ENCODE peak calls at places on chromosomes 11 and 22, in seven cellular contexts. One of them, this sample, is unnamed.

GRCh38 chr11:111376453-111376871 is 2.6 kb downstream of the POU2AF1 start:
- DNase-seq in brain microvascular endothelial cell: no peak
- DNase-seq in cardiac fibroblast: no peak
- DNase-seq in pancreas: no peak
- DNase-seq in heart right ventricle: no peak
- DNase-seq in psoas muscle: no peak
- DNase-seq in epithelial cell of esophagus: peak
- DNase-seq in this sample: no peak

GRCh38 chr11:2666828-2667570 is 32.8 kb downstream of the KCNQ1OT1 start:
- DNase-seq in cardiac fibroblast: no peak
- DNase-seq in pancreas: peak
- DNase-seq in epithelial cell of esophagus: no peak
- DNase-seq in heart right ventricle: no peak
- DNase-seq in psoas muscle: no peak
- DNase-seq in brain microvascular endothelial cell: no peak
- DNase-seq in this sample: no peak

GRCh38 chr11:95138448-95138847 is 48.8 kb downstream of the ENDOD1 start:
- DNase-seq in cardiac fibroblast: no peak
- DNase-seq in heart right ventricle: no peak
- DNase-seq in epithelial cell of esophagus: peak
- DNase-seq in pancreas: no peak
- DNase-seq in psoas muscle: no peak
- DNase-seq in brain microvascular endothelial cell: no peak
- DNase-seq in this sample: peak

GRCh38 chr11:68266936-68267880 is 4.6 kb downstream of the C11orf24 start:
- DNase-seq in cardiac fibroblast: no peak
- DNase-seq in heart right ventricle: no peak
- DNase-seq in pancreas: no peak
- DNase-seq in brain microvascular endothelial cell: no peak
- DNase-seq in psoas muscle: no peak
- DNase-seq in epithelial cell of esophagus: no peak
- DNase-seq in this sample: peak

GRCh38 chr11:43923327-43924111 is 18.9 kb upstream of the C11orf96 start:
- DNase-seq in cardiac fibroblast: peak
- DNase-seq in brain microvascular endothelial cell: peak
- DNase-seq in epithelial cell of esophagus: peak
- DNase-seq in psoas muscle: peak
- DNase-seq in heart right ventricle: peak
- DNase-seq in pancreas: no peak
- DNase-seq in this sample: peak

GRCh38 chr11:62400760-62401159 is 18.1 kb upstream of the SCGB1A1 start:
- DNase-seq in psoas muscle: peak
- DNase-seq in epithelial cell of esophagus: no peak
- DNase-seq in heart right ventricle: peak
- DNase-seq in pancreas: peak
- DNase-seq in brain microvascular endothelial cell: peak
- DNase-seq in cardiac fibroblast: peak
- DNase-seq in this sample: peak

GRCh38 chr11:57741132-57742086 is at the start of gene SELENOH:
- DNase-seq in psoas muscle: peak
- DNase-seq in brain microvascular endothelial cell: peak
- DNase-seq in epithelial cell of esophagus: peak
- DNase-seq in cardiac fibroblast: peak
- DNase-seq in pancreas: peak
- DNase-seq in heart right ventricle: peak
- DNase-seq in this sample: peak

GRCh38 chr11:128865490-128865889 is 1.6 kb downstream of the KCNJ1 start:
- DNase-seq in pancreas: no peak
- DNase-seq in epithelial cell of esophagus: peak
- DNase-seq in brain microvascular endothelial cell: no peak
- DNase-seq in heart right ventricle: no peak
- DNase-seq in psoas muscle: no peak
- DNase-seq in cardiac fibroblast: no peak
- DNase-seq in this sample: no peak

GRCh38 chr22:49184736-49185135 is 642.9 kb downstream of the BRD1 start:
- DNase-seq in heart right ventricle: no peak
- DNase-seq in cardiac fibroblast: no peak
- DNase-seq in brain microvascular endothelial cell: no peak
- DNase-seq in psoas muscle: no peak
- DNase-seq in pancreas: no peak
- DNase-seq in epithelial cell of esophagus: no peak
- DNase-seq in this sample: no peak

GRCh38 chr11:126343051-126343450 is 12.4 kb upstream of the ST3GAL4 start:
- DNase-seq in brain microvascular endothelial cell: no peak
- DNase-seq in pancreas: no peak
- DNase-seq in heart right ventricle: no peak
- DNase-seq in epithelial cell of esophagus: no peak
- DNase-seq in psoas muscle: no peak
- DNase-seq in cardiac fibroblast: no peak
- DNase-seq in this sample: no peak

GRCh38 chr11:112745958-112746357 is 215.3 kb upstream of the NCAM1 start:
- DNase-seq in brain microvascular endothelial cell: no peak
- DNase-seq in heart right ventricle: no peak
- DNase-seq in pancreas: no peak
- DNase-seq in epithelial cell of esophagus: no peak
- DNase-seq in psoas muscle: no peak
- DNase-seq in cardiac fibroblast: no peak
- DNase-seq in this sample: no peak

GRCh38 chr11:3091846-3092602 is 34.8 kb upstream of the CARS1 start:
- DNase-seq in epithelial cell of esophagus: peak
- DNase-seq in psoas muscle: peak
- DNase-seq in cardiac fibroblast: peak
- DNase-seq in heart right ventricle: peak
- DNase-seq in brain microvascular endothelial cell: peak
- DNase-seq in pancreas: peak
- DNase-seq in this sample: peak

GRCh38 chr22:49062155-49063039 is 765.3 kb downstream of the BRD1 start:
- DNase-seq in psoas muscle: no peak
- DNase-seq in pancreas: peak
- DNase-seq in heart right ventricle: no peak
- DNase-seq in epithelial cell of esophagus: no peak
- DNase-seq in brain microvascular endothelial cell: no peak
- DNase-seq in cardiac fibroblast: no peak
- DNase-seq in this sample: no peak

GRCh38 chr22:49103314-49104052 is 724.2 kb downstream of the BRD1 start:
- DNase-seq in epithelial cell of esophagus: no peak
- DNase-seq in psoas muscle: no peak
- DNase-seq in heart right ventricle: no peak
- DNase-seq in cardiac fibroblast: no peak
- DNase-seq in brain microvascular endothelial cell: no peak
- DNase-seq in pancreas: no peak
- DNase-seq in this sample: no peak

GRCh38 chr22:27918351-27919221 is 470 bp downstream of the PITPNB start:
- DNase-seq in heart right ventricle: peak
- DNase-seq in psoas muscle: peak
- DNase-seq in cardiac fibroblast: peak
- DNase-seq in pancreas: peak
- DNase-seq in brain microvascular endothelial cell: peak
- DNase-seq in epithelial cell of esophagus: peak
- DNase-seq in this sample: peak

GRCh38 chr11:75288846-75289760 is 48.5 kb downstream of the TPBGL start:
- DNase-seq in heart right ventricle: no peak
- DNase-seq in brain microvascular endothelial cell: no peak
- DNase-seq in psoas muscle: no peak
- DNase-seq in cardiac fibroblast: no peak
- DNase-seq in pancreas: no peak
- DNase-seq in epithelial cell of esophagus: no peak
- DNase-seq in this sample: no peak

GRCh38 chr11:133928628-133929059 is 28.1 kb downstream of the IGSF9B start:
- DNase-seq in heart right ventricle: no peak
- DNase-seq in pancreas: no peak
- DNase-seq in cardiac fibroblast: peak
- DNase-seq in epithelial cell of esophagus: peak
- DNase-seq in brain microvascular endothelial cell: no peak
- DNase-seq in psoas muscle: no peak
- DNase-seq in this sample: peak

GRCh38 chr11:88538088-88538487 is 200.6 kb upstream of the CTSC start:
- DNase-seq in pancreas: no peak
- DNase-seq in epithelial cell of esophagus: peak
- DNase-seq in cardiac fibroblast: peak
- DNase-seq in brain microvascular endothelial cell: no peak
- DNase-seq in heart right ventricle: no peak
- DNase-seq in psoas muscle: no peak
- DNase-seq in this sample: peak

GRCh38 chr11:64081663-64082442 is 46.1 kb downstream of the FLRT1 start:
- DNase-seq in psoas muscle: no peak
- DNase-seq in epithelial cell of esophagus: no peak
- DNase-seq in cardiac fibroblast: no peak
- DNase-seq in brain microvascular endothelial cell: no peak
- DNase-seq in heart right ventricle: no peak
- DNase-seq in pancreas: peak
- DNase-seq in this sample: no peak

GRCh38 chr11:127627629-127628462 is 627.3 kb upstream of the KIRREL3 start:
- DNase-seq in pancreas: peak
- DNase-seq in cardiac fibroblast: no peak
- DNase-seq in psoas muscle: peak
- DNase-seq in heart right ventricle: no peak
- DNase-seq in epithelial cell of esophagus: peak
- DNase-seq in brain microvascular endothelial cell: no peak
- DNase-seq in this sample: no peak

GRCh38 chr11:1121343-1122331 is 36.1 kb upstream of the MUC5AC start:
- DNase-seq in cardiac fibroblast: no peak
- DNase-seq in brain microvascular endothelial cell: no peak
- DNase-seq in pancreas: peak
- DNase-seq in psoas muscle: no peak
- DNase-seq in heart right ventricle: no peak
- DNase-seq in epithelial cell of esophagus: no peak
- DNase-seq in this sample: peak

GRCh38 chr22:18109410-18110193 is 1.0 kb upstream of the TUBA8 start:
- DNase-seq in brain microvascular endothelial cell: no peak
- DNase-seq in cardiac fibroblast: no peak
- DNase-seq in epithelial cell of esophagus: no peak
- DNase-seq in psoas muscle: no peak
- DNase-seq in heart right ventricle: no peak
- DNase-seq in pancreas: no peak
- DNase-seq in this sample: no peak

GRCh38 chr11:31397239-31397834 is 27.7 kb downstream of the DNAJC24 start:
- DNase-seq in heart right ventricle: no peak
- DNase-seq in epithelial cell of esophagus: peak
- DNase-seq in pancreas: no peak
- DNase-seq in brain microvascular endothelial cell: no peak
- DNase-seq in psoas muscle: no peak
- DNase-seq in cardiac fibroblast: peak
- DNase-seq in this sample: peak
- TF ChIP-seq CTCF in heart right ventricle: peak
- TF ChIP-seq CTCF in epithelial cell of esophagus: peak
- TF ChIP-seq CTCF in pancreas: peak
- TF ChIP-seq CTCF in brain microvascular endothelial cell: peak
- TF ChIP-seq CTCF in psoas muscle: peak
- TF ChIP-seq CTCF in cardiac fibroblast: peak
- TF ChIP-seq CTCF in this sample: peak

GRCh38 chr22:37054600-37055365 is 3.2 kb downstream of the KCTD17 start:
- DNase-seq in heart right ventricle: no peak
- DNase-seq in pancreas: no peak
- DNase-seq in psoas muscle: no peak
- DNase-seq in brain microvascular endothelial cell: no peak
- DNase-seq in epithelial cell of esophagus: no peak
- DNase-seq in cardiac fibroblast: no peak
- DNase-seq in this sample: no peak

GRCh38 chr22:37054078-37054440 is 2.5 kb downstream of the KCTD17 start:
- DNase-seq in brain microvascular endothelial cell: no peak
- DNase-seq in heart right ventricle: no peak
- DNase-seq in pancreas: no peak
- DNase-seq in psoas muscle: no peak
- DNase-seq in cardiac fibroblast: no peak
- DNase-seq in epithelial cell of esophagus: no peak
- DNase-seq in this sample: no peak

GRCh38 chr22:37052386-37053309 is 1.1 kb downstream of the KCTD17 start:
- DNase-seq in pancreas: no peak
- DNase-seq in heart right ventricle: peak
- DNase-seq in cardiac fibroblast: no peak
- DNase-seq in epithelial cell of esophagus: no peak
- DNase-seq in brain microvascular endothelial cell: no peak
- DNase-seq in psoas muscle: no peak
- DNase-seq in this sample: no peak

GRCh38 chr22:37051629-37052385 is at the start of gene KCTD17:
- DNase-seq in brain microvascular endothelial cell: peak
- DNase-seq in epithelial cell of esophagus: peak
- DNase-seq in psoas muscle: peak
- DNase-seq in cardiac fibroblast: peak
- DNase-seq in heart right ventricle: peak
- DNase-seq in pancreas: peak
- DNase-seq in this sample: peak

GRCh38 chr22:37053310-37054077 is 2.0 kb downstream of the KCTD17 start:
- DNase-seq in brain microvascular endothelial cell: no peak
- DNase-seq in pancreas: no peak
- DNase-seq in heart right ventricle: peak
- DNase-seq in cardiac fibroblast: peak
- DNase-seq in psoas muscle: no peak
- DNase-seq in epithelial cell of esophagus: no peak
- DNase-seq in this sample: no peak
- H3K4me3 ChIP-seq in brain microvascular endothelial cell: no peak
- H3K4me3 ChIP-seq in pancreas: no peak
- H3K4me3 ChIP-seq in heart right ventricle: no peak
- H3K4me3 ChIP-seq in cardiac fibroblast: no peak
- H3K4me3 ChIP-seq in psoas muscle: no peak
- H3K4me3 ChIP-seq in epithelial cell of esophagus: no peak
- H3K4me3 ChIP-seq in this sample: no peak

DNA sequence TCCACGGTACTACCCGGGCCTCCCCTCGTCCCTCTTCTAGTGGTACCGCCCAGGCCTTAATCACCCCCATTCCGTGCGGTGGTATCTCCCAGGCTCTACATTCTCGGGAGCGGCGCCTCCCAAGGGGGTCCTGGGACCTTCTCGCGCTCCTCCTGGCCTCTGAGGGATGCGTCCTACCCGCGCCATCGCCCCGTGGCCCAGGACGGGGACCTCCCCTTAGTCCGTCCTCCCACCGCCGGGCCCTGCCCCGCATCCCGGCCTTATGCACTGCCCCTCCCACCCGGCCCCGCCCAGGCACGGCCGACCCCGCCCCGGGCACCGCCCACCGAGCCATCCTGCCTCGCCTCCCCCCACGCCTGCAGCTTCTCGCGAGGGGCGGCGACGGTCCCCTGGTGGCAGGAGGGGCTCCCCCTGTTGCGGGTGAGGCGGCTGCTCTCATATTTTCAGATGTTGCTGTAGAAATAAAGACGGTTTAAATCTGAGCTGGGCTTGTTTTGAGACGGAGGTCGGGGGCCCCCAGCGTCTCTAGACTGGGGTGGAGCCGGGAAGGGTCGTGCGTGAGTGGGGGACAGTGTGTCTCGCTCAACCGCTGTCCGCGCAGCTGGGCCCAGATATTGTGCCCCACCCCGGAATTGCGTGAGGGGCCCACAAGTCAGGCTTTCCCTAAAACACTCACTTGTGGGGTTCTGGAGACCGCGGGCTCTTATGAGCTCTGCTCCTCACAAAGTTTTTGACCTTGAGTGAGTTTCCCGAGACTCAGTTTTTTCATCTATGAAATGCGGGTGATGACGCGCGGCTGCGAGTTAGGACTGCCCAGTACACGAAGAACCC is 845 bp upstream of the RAB1B start:
- DNase-seq in epithelial cell of esophagus: peak
- DNase-seq in heart right ventricle: peak
- DNase-seq in brain microvascular endothelial cell: peak
- DNase-seq in psoas muscle: peak
- DNase-seq in cardiac fibroblast: peak
- DNase-seq in pancreas: peak
- DNase-seq in this sample: peak
- TF ChIP-seq CTCF in epithelial cell of esophagus: no peak
- TF ChIP-seq CTCF in heart right ventricle: peak
- TF ChIP-seq CTCF in brain microvascular endothelial cell: peak
- TF ChIP-seq CTCF in psoas muscle: no peak
- TF ChIP-seq CTCF in cardiac fibroblast: no peak
- TF ChIP-seq CTCF in pancreas: no peak
- TF ChIP-seq CTCF in this sample: no peak

GRCh38 chr11:118239509-118239908 is 12.7 kb downstream of the MPZL3 start:
- DNase-seq in pancreas: no peak
- DNase-seq in psoas muscle: no peak
- DNase-seq in brain microvascular endothelial cell: no peak
- DNase-seq in heart right ventricle: no peak
- DNase-seq in cardiac fibroblast: no peak
- DNase-seq in epithelial cell of esophagus: no peak
- DNase-seq in this sample: no peak
- H3K4me3 ChIP-seq in pancreas: no peak
- H3K4me3 ChIP-seq in psoas muscle: no peak
- H3K4me3 ChIP-seq in brain microvascular endothelial cell: no peak
- H3K4me3 ChIP-seq in heart right ventricle: no peak
- H3K4me3 ChIP-seq in cardiac fibroblast: no peak
- H3K4me3 ChIP-seq in epithelial cell of esophagus: no peak
- H3K4me3 ChIP-seq in this sample: no peak